ENCODE peak calls at places on chromosome 14, in four cellular contexts. S, A, K and T are unnamed samples.

GRCh38 chr14:82190812-82191211 is 657.2 kb upstream of the SEL1L start:
- DNase-seq in K (no peak), A (no peak), S (no peak), T (no peak)

GRCh38 chr14:75542585-75543091 is 20.4 kb downstream of the BATF start:
- DNase-seq in A (peak), S (peak), K (peak), T (no peak)

GRCh38 chr14:61217516-61217915 is 63.6 kb downstream of the TMEM30B start:
- DNase-seq in A (no peak), K (no peak), S (no peak), T (no peak)

GRCh38 chr14:56745091-56745490 is 65.2 kb downstream of the OTX2 start:
- DNase-seq in K (peak), S (no peak), A (no peak), T (no peak)

GRCh38 chr14:80956922-80957321 is 1.5 kb downstream of the TSHR start:
- DNase-seq in K (no peak), S (no peak), A (no peak), T (no peak)

GRCh38 chr14:73722581-73722980 is 8.4 kb upstream of the PNMA1 start:
- DNase-seq in A (no peak), K (no peak), S (no peak), T (no peak)

GRCh38 chr14:28773176-28773575 is 6.6 kb downstream of the FOXG1 start:
- DNase-seq in S (no peak), A (no peak), K (no peak), T (no peak)

GRCh38 chr14:55586411-55586810 is 6.4 kb downstream of the KTN1 start:
- DNase-seq in A (no peak), S (no peak), K (no peak), T (no peak)

GRCh38 chr14:33932526-33933292 is 18.2 kb downstream of the EGLN3 start:
- DNase-seq in A (no peak), S (no peak), K (no peak), T (peak)

GRCh38 chr14:103872492-103873113 is 25.2 kb upstream of the PPP1R13B start:
- DNase-seq in K (peak), S (no peak), A (no peak), T (no peak)

GRCh38 chr14:33062881-33063280 is 124.2 kb downstream of the NPAS3 start:
- DNase-seq in S (no peak), A (no peak), K (no peak), T (no peak)

DNA sequence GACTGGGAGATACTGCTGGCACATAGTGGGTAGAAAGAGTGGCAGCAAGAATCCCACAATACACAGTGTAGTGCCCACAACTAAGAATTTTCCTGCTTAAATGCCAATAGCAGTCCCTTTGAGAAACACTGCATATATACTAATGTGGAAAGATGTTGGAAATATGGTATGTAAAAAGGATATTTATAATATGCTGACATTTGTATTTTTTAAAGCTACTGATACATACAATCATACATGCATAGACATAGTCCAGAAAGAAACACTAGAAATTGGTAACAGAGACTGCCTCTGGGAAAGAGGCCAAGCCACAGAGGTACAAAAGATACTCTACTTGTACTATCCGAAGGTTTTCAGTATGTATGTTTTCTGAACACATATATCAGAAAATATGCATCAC is 30.3 kb downstream of the TRIP11 start:
- DNase-seq in A (no peak), K (no peak), S (no peak), T (no peak)
- H3K4me3 ChIP-seq in A (peak), K (no peak), S (no peak), T (no peak)

DNA sequence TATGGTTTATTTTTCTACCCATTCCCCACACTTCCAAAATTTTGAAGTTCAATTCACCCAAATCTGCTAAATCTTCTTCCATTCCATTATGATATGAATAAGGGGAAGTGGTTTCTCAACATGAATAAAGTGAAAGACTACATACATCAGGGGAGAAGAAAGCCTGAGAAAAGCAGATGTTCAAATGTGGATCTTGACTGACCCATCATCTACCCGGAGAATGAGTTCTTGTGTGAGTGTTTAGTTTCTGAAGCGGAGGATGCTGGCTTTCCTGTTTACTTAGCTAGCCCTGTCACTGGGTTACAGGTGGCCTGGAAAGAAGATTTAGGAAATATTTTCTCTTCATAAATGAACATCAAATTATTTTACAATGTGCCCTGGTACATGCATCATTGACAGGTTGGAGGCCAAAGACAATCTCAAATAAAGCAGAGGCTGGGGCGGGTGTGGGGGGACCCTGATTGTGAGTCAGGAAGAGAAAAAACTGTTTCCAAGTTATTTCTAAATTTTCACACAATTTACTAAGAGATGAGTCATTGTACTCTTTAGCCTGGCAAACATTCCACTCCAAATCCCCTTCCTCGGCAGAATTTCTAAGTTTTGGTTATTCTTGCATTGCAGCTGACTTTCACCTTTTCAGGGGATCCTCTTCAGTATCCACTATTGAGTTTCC is 135.6 kb downstream of the SLC25A21 start:
- DNase-seq in K (no peak), A (no peak), S (no peak), T (no peak)
- H3K4me3 ChIP-seq in K (no peak), A (no peak), S (no peak), T (no peak)

DNA sequence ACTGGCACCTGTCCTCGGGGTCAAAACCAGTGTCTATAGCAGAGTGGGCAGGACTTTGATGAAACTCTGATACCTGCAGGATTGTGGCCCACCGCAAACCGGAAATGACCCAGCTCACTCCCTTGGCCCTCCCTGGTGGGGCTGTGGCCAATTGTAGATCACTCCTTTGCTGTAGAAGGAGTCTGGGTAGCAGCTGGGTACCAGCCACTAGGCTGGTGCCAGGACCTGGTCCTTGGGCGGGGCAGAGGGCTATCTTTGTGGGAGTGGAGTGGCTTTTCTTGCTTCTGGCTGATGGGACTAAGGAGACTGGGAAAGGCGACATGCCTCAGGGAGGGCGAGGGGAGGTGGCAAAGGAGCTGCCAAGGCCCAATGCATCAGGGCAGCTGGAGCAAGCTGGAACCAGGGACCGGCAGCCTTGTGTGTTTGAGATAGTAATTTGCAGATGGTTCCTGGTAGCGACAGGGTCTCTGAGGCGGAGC is 435 bp upstream of the TMEM63C start:
- DNase-seq in S (no peak), A (no peak), K (no peak), T (no peak)
- H3K4me3 ChIP-seq in S (no peak), A (no peak), K (peak), T (no peak)

GRCh38 chr14:52871606-52872005 is 79.2 kb downstream of the FERMT2 start:
- DNase-seq in A (no peak), K (no peak), S (no peak), T (no peak)

GRCh38 chr14:52875707-52876106 is 75.1 kb downstream of the FERMT2 start:
- DNase-seq in K (no peak), A (no peak), S (no peak), T (no peak)

GRCh38 chr14:52873694-52874093 is 77.2 kb downstream of the FERMT2 start:
- DNase-seq in K (no peak), S (no peak), A (no peak), T (no peak)

GRCh38 chr14:52874389-52874788 is 76.5 kb downstream of the FERMT2 start:
- DNase-seq in K (no peak), A (no peak), S (no peak), T (no peak)

DNA sequence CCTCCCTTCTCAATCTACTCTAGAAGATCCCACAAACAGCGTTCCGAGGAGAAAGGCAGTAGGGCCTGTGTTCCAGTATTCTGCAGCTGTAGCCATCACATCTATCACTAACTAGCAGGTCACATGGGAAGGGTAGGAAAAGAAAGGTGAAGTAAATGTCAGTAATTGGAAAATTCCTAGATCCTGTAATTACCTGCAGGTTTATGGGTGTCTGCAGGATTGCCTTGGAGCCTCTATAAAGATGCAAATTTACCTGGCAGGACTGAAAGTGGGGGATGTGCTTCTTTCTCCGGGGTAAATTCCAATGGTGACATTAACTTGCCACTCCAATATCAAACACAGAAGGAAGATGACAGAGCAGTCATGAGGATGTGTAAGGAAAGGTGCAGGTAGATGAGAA is 77.8 kb downstream of the FERMT2 start:
- DNase-seq in A (no peak), S (no peak), K (peak), T (no peak)
- H3K4me3 ChIP-seq in A (no peak), S (no peak), K (peak), T (no peak)

DNA sequence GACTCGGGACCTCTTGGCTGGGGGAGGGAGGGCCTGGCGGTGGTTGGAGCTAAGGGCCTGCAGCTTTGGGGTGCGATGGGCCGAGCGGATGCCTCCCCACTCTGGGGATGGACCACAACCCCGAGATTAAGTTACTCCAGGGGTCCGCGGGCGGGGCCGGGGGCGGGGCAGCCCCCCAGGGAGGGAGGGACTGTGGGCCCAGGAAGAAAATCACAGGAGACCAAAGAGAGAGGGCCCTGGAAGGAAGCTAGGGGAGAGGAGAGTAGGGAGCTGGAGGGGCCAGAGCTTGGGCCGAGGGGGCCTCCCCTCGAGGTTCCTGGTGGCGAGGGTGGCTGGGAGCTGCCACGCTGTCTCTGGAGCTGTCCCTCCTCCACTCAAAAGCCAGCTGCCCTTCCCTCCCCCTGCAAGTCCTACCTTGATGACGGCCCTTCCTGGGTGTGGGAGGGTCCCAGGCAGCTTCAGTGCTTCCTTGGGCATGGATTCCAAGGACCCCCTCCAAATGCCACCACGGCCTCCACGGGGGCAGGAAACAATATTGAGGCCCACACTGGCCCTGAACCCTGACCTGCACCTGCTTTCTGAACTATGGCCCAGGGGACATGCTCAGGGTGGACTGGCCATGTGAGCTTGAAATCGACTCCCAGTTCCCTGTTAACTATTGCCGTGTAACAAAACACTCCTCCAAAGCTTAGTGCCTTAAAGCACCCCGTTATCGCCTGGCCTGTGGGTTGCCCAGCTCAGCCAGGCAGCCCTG is 607 bp upstream of the NUDT14 start:
- DNase-seq in K (no peak), A (no peak), S (no peak), T (no peak)
- H3K4me3 ChIP-seq in K (peak), A (no peak), S (no peak), T (peak)

GRCh38 chr14:31936100-31936499 is 141.0 kb upstream of the ARHGAP5 start:
- DNase-seq in K (no peak), S (no peak), A (no peak), T (no peak)

GRCh38 chr14:31932675-31933074 is 144.4 kb upstream of the ARHGAP5 start:
- DNase-seq in A (no peak), S (no peak), K (peak), T (no peak)

GRCh38 chr14:31935406-31935805 is 141.7 kb upstream of the ARHGAP5 start:
- DNase-seq in K (no peak), A (no peak), S (no peak), T (no peak)

GRCh38 chr14:31933716-31934115 is 143.4 kb upstream of the ARHGAP5 start:
- DNase-seq in S (no peak), A (no peak), K (peak), T (no peak)

GRCh38 chr14:31934767-31935266 is 142.3 kb upstream of the ARHGAP5 start:
- DNase-seq in S (no peak), K (peak), A (no peak), T (no peak)
- H3K4me3 ChIP-seq in S (no peak), K (peak), A (no peak), T (no peak)